ENCODE peak calls at places on chromosome 17, in seven cellular contexts. M, N, W, A, P, D and T are unnamed samples. For H3K36me3 and H3K4me1, the result is how much of the 10 kb centered on the place peaks cover.

GRCh38 chr17:50396261-50397110 is 837 bp downstream of the LRRC59 start:
- DNase-seq in M (peak), N (no peak), W (no peak), A (peak), P (peak), D (no peak), T (peak)

GRCh38 chr17:6495450-6496115 is 51.3 kb downstream of the PIMREG start:
- DNase-seq in M (no peak), N (no peak), W (no peak), A (peak), P (no peak), D (no peak), T (no peak)

GRCh38 chr17:66941249-66941648 is 23.3 kb upstream of the CACNG4 start:
- DNase-seq in M (no peak), N (no peak), W (no peak), A (no peak), P (no peak), D (no peak), T (no peak)

GRCh38 chr17:44961921-44962350 is 6.2 kb downstream of the C1QL1 start:
- DNase-seq in M (peak), N (no peak), W (no peak), A (no peak), P (no peak), D (no peak), T (no peak)

GRCh38 chr17:21061158-21061835 is 18.5 kb upstream of the USP22 start:
- DNase-seq in M (no peak), N (no peak), W (peak), A (no peak), P (no peak), D (no peak), T (no peak)

GRCh38 chr17:59361916-59362810 is 30.7 kb downstream of the YPEL2 start:
- DNase-seq in M (peak), N (peak), W (peak), A (no peak), P (no peak), D (peak), T (no peak)

GRCh38 chr17:3475155-3475808 is 515 bp upstream of the ASPA start:
- DNase-seq in M (no peak), N (no peak), W (no peak), A (no peak), P (no peak), D (no peak), T (no peak)

GRCh38 chr17:57612202-57613071 is 132.7 kb downstream of the CCDC182 start:
- DNase-seq in M (no peak), N (no peak), W (peak), A (no peak), P (no peak), D (peak), T (no peak)

GRCh38 chr17:21573961-21574610 is 118.2 kb upstream of the KCNJ18 start:
- DNase-seq in M (peak), N (peak), W (no peak), A (no peak), P (peak), D (no peak), T (peak)

GRCh38 chr17:50871898-50872297 is 5.7 kb upstream of the TOB1 start:
- DNase-seq in M (no peak), N (no peak), W (no peak), A (no peak), P (no peak), D (no peak), T (no peak)

GRCh38 chr17:2064511-2064910 is 9.6 kb downstream of the HIC1 start:
- DNase-seq in M (peak), N (no peak), W (peak), A (peak), P (peak), D (no peak), T (no peak)

GRCh38 chr17:3557768-3558583 is at the start of gene TRPV3:
- DNase-seq in M (peak), N (peak), W (no peak), A (no peak), P (no peak), D (peak), T (no peak)

GRCh38 chr17:2789700-2790099 is 6.5 kb upstream of the RAP1GAP2 start:
- DNase-seq in M (no peak), N (no peak), W (no peak), A (no peak), P (no peak), D (no peak), T (no peak)

GRCh38 chr17:17792551-17793377 is 44.0 kb downstream of the SREBF1 start:
- DNase-seq in M (peak), N (peak), W (no peak), A (no peak), P (no peak), D (peak), T (no peak)

GRCh38 chr17:20282526-20283308 is 184.6 kb downstream of the LGALS9B start:
- DNase-seq in M (no peak), N (no peak), W (no peak), A (no peak), P (no peak), D (no peak), T (no peak)

DNA sequence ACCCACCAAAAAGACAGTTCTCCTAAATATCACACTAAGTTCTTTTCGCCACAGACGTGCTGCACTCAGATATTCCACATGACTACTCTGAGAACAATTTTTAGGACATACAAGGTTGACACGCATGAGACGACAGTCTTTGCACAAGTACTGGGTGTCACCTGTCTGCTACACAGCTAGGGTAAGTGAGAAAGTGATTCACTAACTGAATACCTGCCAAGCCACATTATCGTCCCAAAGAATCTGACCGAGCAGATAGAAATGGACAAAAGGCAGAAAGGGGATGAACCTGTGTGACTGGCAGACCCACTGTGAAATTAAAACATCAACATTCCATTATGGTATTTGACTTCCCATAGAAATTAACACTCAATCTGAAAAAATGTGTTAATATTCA is 21.2 kb downstream of the SRP68 start:
- DNase-seq in M (no peak), N (no peak), W (no peak), A (no peak), P (no peak), D (no peak), T (no peak)
- H3K36me3 ChIP-seq in M (half or more), N (half or more), W (half or more), A (half or more), P (half or more), D (half or more), T (half or more)

GRCh38 chr17:72566671-72567484 is 446.1 kb downstream of the SOX9 start:
- DNase-seq in M (no peak), N (no peak), W (no peak), A (no peak), P (no peak), D (no peak), T (no peak)
- H3K4me1 ChIP-seq in M (under half), N (under half), W (under half), A (under half), P (under half), D (under half), T (under half)

GRCh38 chr17:7497636-7498035 is 13.5 kb downstream of the POLR2A start:
- DNase-seq in M (no peak), N (no peak), W (no peak), A (no peak), P (no peak), D (no peak), T (no peak)
- H3K36me3 ChIP-seq in M (half or more), N (half or more), W (half or more), A (half or more), P (half or more), D (half or more), T (half or more)

DNA sequence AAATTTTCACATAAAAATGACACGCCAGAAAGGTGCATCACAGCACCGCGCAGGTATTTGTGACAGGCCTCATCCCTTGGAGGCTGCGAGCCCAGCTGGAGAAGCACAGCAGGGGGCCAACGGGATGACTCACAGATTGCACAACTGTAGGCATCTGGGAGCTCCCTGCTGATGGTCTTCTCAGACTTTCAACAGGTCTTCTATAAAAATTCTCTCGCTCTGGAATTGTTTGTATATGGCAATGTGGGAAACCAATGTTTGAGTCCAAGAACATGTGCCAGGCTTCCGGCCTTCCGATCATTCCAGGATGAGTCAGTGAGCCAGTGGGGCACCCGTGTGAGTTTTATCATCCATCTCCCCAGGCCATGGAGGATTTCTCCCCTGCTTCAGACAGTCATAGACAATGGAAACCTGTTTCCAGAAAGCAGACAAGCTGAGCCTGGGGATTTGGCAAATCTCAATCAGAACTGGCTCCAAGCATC is 24.1 kb upstream of the ADORA2B start:
- DNase-seq in M (peak), N (no peak), W (no peak), A (no peak), P (no peak), D (no peak), T (peak)
- H3K4me1 ChIP-seq in M (under half), N (under half), W (under half), A (under half), P (under half), D (under half), T (under half)

DNA sequence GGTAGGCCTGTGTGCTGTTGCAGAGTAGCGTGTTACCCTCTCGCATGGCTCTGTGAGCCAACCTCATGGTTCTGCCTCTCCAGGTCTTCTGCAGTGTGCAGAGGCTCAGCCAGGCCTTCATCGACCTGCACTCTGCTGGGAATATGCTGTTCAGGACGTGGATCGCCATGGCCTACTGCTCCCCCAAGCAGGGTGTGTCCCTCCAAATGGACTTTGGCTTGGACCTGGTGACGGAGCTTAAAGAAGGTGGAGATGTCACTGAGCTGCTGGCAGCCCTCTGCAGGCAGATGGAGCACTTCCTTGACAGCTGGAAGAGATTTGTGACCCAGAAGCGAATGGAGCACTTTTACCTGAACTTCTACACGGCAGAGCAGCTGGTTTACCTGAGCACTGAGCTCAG is 75.8 kb upstream of the ENDOV start:
- DNase-seq in M (no peak), N (no peak), W (no peak), A (peak), P (no peak), D (no peak), T (no peak)
- H3K36me3 ChIP-seq in M (under half), N (half or more), W (under half), A (half or more), P (half or more), D (half or more), T (half or more)

DNA sequence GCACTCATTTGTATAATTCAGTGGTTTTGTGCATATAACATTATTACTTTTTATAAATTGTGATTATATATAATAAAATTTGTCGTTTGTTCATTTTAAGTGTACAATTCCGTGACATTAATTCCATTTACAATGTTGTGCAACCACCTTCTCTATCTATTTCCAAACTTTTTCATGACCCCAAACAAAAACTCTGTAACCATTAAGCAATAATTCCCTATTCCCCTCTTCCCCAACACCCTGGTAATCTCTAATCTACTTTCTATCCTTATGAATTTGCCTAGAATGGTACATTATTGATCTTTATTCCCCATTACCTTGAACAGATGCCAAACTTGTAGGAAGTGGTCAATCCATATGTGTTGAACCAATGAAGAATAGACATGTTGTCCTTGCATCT is 61.3 kb upstream of the SMIM36 start:
- DNase-seq in M (no peak), N (no peak), W (no peak), A (no peak), P (no peak), D (no peak), T (no peak)
- H3K4me1 ChIP-seq in M (under half), N (under half), W (under half), A (under half), P (under half), D (under half), T (under half)

GRCh38 chr17:36977066-36977465 is 28.3 kb downstream of the AATF start:
- DNase-seq in M (no peak), N (no peak), W (no peak), A (no peak), P (no peak), D (no peak), T (no peak)

GRCh38 chr17:36971508-36971907 is 22.8 kb downstream of the AATF start:
- DNase-seq in M (no peak), N (no peak), W (no peak), A (no peak), P (no peak), D (no peak), T (no peak)

GRCh38 chr17:36972905-36973304 is 24.2 kb downstream of the AATF start:
- DNase-seq in M (no peak), N (no peak), W (no peak), A (no peak), P (no peak), D (no peak), T (no peak)

GRCh38 chr17:36975922-36976515 is 27.3 kb downstream of the AATF start:
- DNase-seq in M (no peak), N (no peak), W (no peak), A (no peak), P (no peak), D (no peak), T (no peak)

GRCh38 chr17:36972186-36972686 is 23.5 kb downstream of the AATF start:
- DNase-seq in M (no peak), N (no peak), W (no peak), A (no peak), P (no peak), D (no peak), T (no peak)
- H3K36me3 ChIP-seq in M (under half), N (under half), W (half or more), A (under half), P (under half), D (under half), T (under half)

GRCh38 chr17:31580331-31581021 is 189.0 kb downstream of the RAB11FIP4 start:
- DNase-seq in M (peak), N (no peak), W (no peak), A (no peak), P (no peak), D (no peak), T (no peak)

GRCh38 chr17:31582151-31582907 is 190.9 kb downstream of the RAB11FIP4 start:
- DNase-seq in M (peak), N (no peak), W (no peak), A (no peak), P (peak), D (no peak), T (no peak)

GRCh38 chr17:31581022-31581483 is 189.6 kb downstream of the RAB11FIP4 start:
- DNase-seq in M (peak), N (no peak), W (no peak), A (no peak), P (peak), D (no peak), T (peak)

GRCh38 chr17:31581491-31581890 is 190.0 kb downstream of the RAB11FIP4 start:
- DNase-seq in M (no peak), N (no peak), W (no peak), A (no peak), P (peak), D (no peak), T (no peak)

DNA sequence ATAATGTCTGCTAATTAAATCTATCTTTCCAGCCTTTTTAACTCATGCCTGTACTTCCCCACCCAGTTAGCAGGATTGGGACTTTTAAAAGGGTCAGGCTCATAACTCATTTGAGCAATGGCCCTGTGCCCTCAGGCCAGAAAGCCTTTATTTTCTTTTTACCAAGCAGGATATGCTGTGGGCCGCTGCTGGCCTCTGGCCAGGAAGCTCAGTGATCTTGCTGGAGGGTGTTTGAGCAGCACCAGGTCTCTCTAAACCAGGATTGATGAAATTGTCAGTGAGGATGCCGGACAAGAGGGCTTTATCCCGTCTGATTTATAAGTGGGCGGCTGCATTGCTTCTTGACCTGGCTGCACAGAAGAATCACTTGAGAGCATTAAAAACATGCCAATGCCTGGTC is 187.8 kb downstream of the RAB11FIP4 start:
- DNase-seq in M (peak), N (no peak), W (no peak), A (no peak), P (no peak), D (no peak), T (peak)
- H3K4me1 ChIP-seq in M (under half), N (under half), W (under half), A (under half), P (half or more), D (under half), T (under half)

GRCh38 chr17:78223765-78224164 is 7.7 kb upstream of the TMEM235 start:
- DNase-seq in M (no peak), N (no peak), W (no peak), A (no peak), P (no peak), D (no peak), T (no peak)
- H3K36me3 ChIP-seq in M (under half), N (under half), W (half or more), A (under half), P (under half), D (under half), T (half or more)

GRCh38 chr17:39666601-39667261 is 1.5 kb upstream of the PNMT start:
- DNase-seq in M (no peak), N (no peak), W (no peak), A (no peak), P (peak), D (no peak), T (no peak)
- H3K4me1 ChIP-seq in M (under half), N (under half), W (under half), A (half or more), P (under half), D (under half), T (under half)